ENCODE peak calls at places on chromosomes 4 and X, in eight cellular contexts. C is tibial artery, D is left ventricle myocardium superior, V is HuH-7.5, A is ACHN, O is GM20000, B is NCI-H526, T is SK-N-SH. M is an unnamed sample.

GRCh38 chr4:76982638-76983579 is 33.4 kb downstream of the SEPTIN11 start:
- DNase-seq in T (no peak), C (no peak), A (no peak), B (no peak), V (no peak), D (no peak), O (no peak), M (no peak)

GRCh38 chrX:72079607-72080006 is 52.1 kb downstream of the RTL5 start:
- DNase-seq in O (no peak), A (no peak), B (no peak), V (no peak), C (no peak), D (peak; percentile 42), T (no peak), M (no peak)

GRCh38 chr4:129342820-129343219 is 246.9 kb downstream of the C4orf33 start:
- DNase-seq in B (no peak), C (no peak), A (peak; percentile 51), O (no peak), D (no peak), V (no peak), T (no peak), M (no peak)

GRCh38 chr4:83112678-83113428 is 1.7 kb downstream of the PLAC8 start:
- DNase-seq in D (no peak), C (no peak), T (no peak), B (no peak), O (no peak), A (no peak), V (no peak), M (no peak)

GRCh38 chr4:174828845-174829701 is at the start of gene GLRA3:
- DNase-seq in D (peak; percentile 29), O (peak; percentile 6), A (peak; percentile 35), T (peak; percentile 79), C (no peak), B (peak; percentile 89), V (peak; percentile 11), M (no peak)

GRCh38 chr4:13322681-13323101 is 161.4 kb downstream of the RAB28 start:
- DNase-seq in B (no peak), V (no peak), C (no peak), T (no peak), O (no peak), A (no peak), D (no peak), M (no peak)

GRCh38 chr4:142960134-142960533 is 114.0 kb upstream of the INPP4B start:
- DNase-seq in O (no peak), C (no peak), A (no peak), V (no peak), T (no peak), D (no peak), B (no peak), M (no peak)

GRCh38 chr4:34964613-34965012 is 1279.7 kb downstream of the ARAP2 start:
- DNase-seq in V (no peak), D (no peak), T (no peak), O (no peak), B (no peak), C (no peak), A (no peak), M (no peak)

GRCh38 chrX:78522601-78523000 is 136.5 kb downstream of the RTL3 start:
- DNase-seq in A (no peak), C (no peak), O (no peak), V (no peak), B (no peak), T (no peak), D (no peak), M (no peak)

GRCh38 chr4:128831526-128832252 is 22.2 kb downstream of the JADE1 start:
- DNase-seq in B (peak; percentile 90), D (no peak), T (peak; percentile 32), V (no peak), A (no peak), C (no peak), O (peak; percentile 28), M (no peak)

GRCh38 chrX:155022587-155022986 is at the start of gene F8:
- DNase-seq in B (peak; percentile 78), T (no peak), V (no peak), C (no peak), O (no peak), D (no peak), A (no peak), M (no peak)

GRCh38 chr4:56164921-56165320 is 216.2 kb downstream of the CEP135 start:
- DNase-seq in B (no peak), T (no peak), D (no peak), C (no peak), A (no peak), O (no peak), V (no peak), M (no peak)

GRCh38 chr4:8835521-8836365 is 35.9 kb downstream of the HMX1 start:
- DNase-seq in A (no peak), O (no peak), C (peak; percentile 27), V (no peak), D (no peak), T (peak; percentile 20), B (no peak), M (peak; percentile 62)

GRCh38 chr4:76752911-76753494 is 144.9 kb downstream of the SOWAHB start:
- DNase-seq in V (no peak), T (peak; percentile 60), A (peak; percentile 80), B (no peak), C (peak; percentile 72), O (no peak), D (no peak), M (no peak)

GRCh38 chrX:119512145-119512800 is 44.0 kb downstream of the SLC25A5 start:
- DNase-seq in V (peak; percentile 51), O (peak; percentile 45), A (peak; percentile 65), D (peak; percentile 57), B (peak; percentile 27), C (peak; percentile 71), T (peak; percentile 80), M (peak; percentile 36)

GRCh38 chr4:117478702-117479101 is 393.3 kb upstream of the TRAM1L1 start:
- DNase-seq in D (no peak), O (no peak), V (no peak), T (no peak), B (no peak), A (no peak), C (no peak), M (no peak)

GRCh38 chrX:129360175-129360574 is 163.1 kb downstream of the SMARCA1 start:
- DNase-seq in D (peak; percentile 12), V (peak; percentile 6), T (peak; percentile 20), B (no peak), A (peak; percentile 39), O (peak; percentile 13), C (no peak), M (peak; percentile 15)

GRCh38 chrX:118853596-118853995 is 30.0 kb downstream of the ZCCHC12 start:
- DNase-seq in B (no peak), C (no peak), T (no peak), D (no peak), A (no peak), O (no peak), V (no peak), M (no peak)

GRCh38 chrX:39652336-39652735 is 445.4 kb downstream of the BCOR start:
- DNase-seq in C (no peak), V (peak; percentile 12), O (peak; percentile 22), D (no peak), B (no peak), A (no peak), T (peak; percentile 34), M (no peak)

GRCh38 chr4:185955817-185956542 is 113.0 kb upstream of the TLR3 start:
- DNase-seq in D (no peak), V (no peak), O (no peak), B (no peak), A (no peak), T (peak; percentile 50), C (no peak), M (no peak)

GRCh38 chr4:76651616-76652015 is 216.6 kb downstream of the SHROOM3 start:
- DNase-seq in V (no peak), C (no peak), T (no peak), B (no peak), A (no peak), O (no peak), D (no peak), M (no peak)

GRCh38 chr4:109803924-109804571 is 2.2 kb upstream of the CFI start:
- DNase-seq in D (no peak), V (no peak), T (peak; percentile 49), A (peak; percentile 58), B (peak; percentile 41), O (peak; percentile 37), C (no peak), M (peak; percentile 17)

GRCh38 chrX:46979340-46979739 is 67.1 kb downstream of the JADE3 start:
- DNase-seq in C (no peak), B (no peak), O (no peak), V (no peak), A (peak; percentile 1), T (no peak), D (no peak), M (no peak)

GRCh38 chr4:168101026-168101425 is 8.7 kb downstream of the ANXA10 start:
- DNase-seq in V (no peak), C (no peak), A (no peak), T (no peak), D (no peak), B (no peak), O (no peak), M (no peak)

GRCh38 chr4:87235020-87235671 is 14.7 kb upstream of the KLHL8 start:
- DNase-seq in T (no peak), V (no peak), A (no peak), D (no peak), C (no peak), O (no peak), B (no peak), M (no peak)